ENCODE peak calls at places on chromosome 12, in five cellular contexts. U, E, G, H and Y are unnamed samples.

GRCh38 chr12:76633415-76633814 is 73.8 kb upstream of the OSBPL8 start:
- DNase-seq in G (no peak), H (no peak), E (no peak), U (no peak), Y (no peak)

GRCh38 chr12:42090899-42091298 is 53.8 kb downstream of the GXYLT1 start:
- DNase-seq in H (no peak), E (no peak), U (peak; percentile 11), G (peak; percentile 66), Y (no peak)

GRCh38 chr12:56020437-56021189 is at the start of gene IKZF4:
- DNase-seq in G (peak; percentile 48), E (no peak), U (no peak), H (no peak), Y (no peak)

GRCh38 chr12:78248321-78248720 is 417.6 kb downstream of the NAV3 start:
- DNase-seq in G (no peak), U (no peak), E (no peak), H (no peak), Y (no peak)

GRCh38 chr12:104291867-104292524 is 11.5 kb upstream of the EID3 start:
- DNase-seq in H (no peak), U (no peak), G (no peak), E (no peak), Y (no peak)

GRCh38 chr12:50211392-50212070 is 44.4 kb upstream of the CERS5 start:
- DNase-seq in H (no peak), U (no peak), G (no peak), E (no peak), Y (no peak)

GRCh38 chr12:54870617-54871016 is 16.3 kb downstream of the MUCL1 start:
- DNase-seq in H (no peak), G (no peak), U (no peak), E (no peak), Y (no peak)

GRCh38 chr12:65533177-65533883 is 254.8 kb downstream of the MSRB3 start:
- DNase-seq in G (peak; percentile 52), E (no peak), H (no peak), U (no peak), Y (no peak)

GRCh38 chr12:30329281-30329680 is 366.4 kb downstream of the IPO8 start:
- DNase-seq in H (no peak), G (no peak), U (no peak), E (no peak), Y (no peak)

GRCh38 chr12:92080390-92081285 is 65.0 kb downstream of the BTG1 start:
- DNase-seq in E (no peak), G (peak; percentile 90), U (no peak), H (no peak), Y (no peak)

GRCh38 chr12:131895640-131896079 is 1.2 kb downstream of the ULK1 start:
- DNase-seq in G (no peak), H (no peak), E (no peak), U (no peak), Y (no peak)

GRCh38 chr12:33438890-33439586 is 581 bp downstream of the SYT10 start:
- DNase-seq in U (no peak), G (no peak), E (no peak), H (no peak), Y (no peak)

GRCh38 chr12:24012528-24012927 is 63.1 kb upstream of the SOX5 start:
- DNase-seq in E (no peak), H (no peak), U (no peak), G (peak; percentile 23), Y (no peak)

GRCh38 chr12:58540480-58541299 is 379.6 kb downstream of the LRIG3 start:
- DNase-seq in H (peak; percentile 36), U (peak; percentile 85), E (no peak), G (peak; percentile 91), Y (peak; percentile 61)

GRCh38 chr12:51417826-51418225 is 6.8 kb upstream of the SLC4A8 start:
- DNase-seq in U (no peak), G (no peak), E (no peak), H (no peak), Y (no peak)

GRCh38 chr12:26721800-26722199 is 111.2 kb downstream of the ITPR2 start:
- DNase-seq in H (no peak), U (no peak), G (no peak), E (no peak), Y (no peak)

GRCh38 chr12:52291267-52291935 is at the start of gene KRT81:
- DNase-seq in U (no peak), E (no peak), H (no peak), G (no peak), Y (no peak)

GRCh38 chr12:121915841-121916321 is 2.5 kb upstream of the CFAP251 start:
- DNase-seq in G (peak; percentile 68), H (no peak), U (no peak), E (no peak), Y (no peak)

GRCh38 chr12:132084681-132085635 is 59.2 kb downstream of the DDX51 start:
- DNase-seq in U (no peak), E (peak; percentile 26), H (peak; percentile 77), G (peak; percentile 33), Y (peak; percentile 74)

GRCh38 chr12:127013222-127013621 is 1253.7 kb upstream of the TMEM132C start:
- DNase-seq in E (no peak), G (no peak), H (no peak), U (no peak), Y (no peak)

GRCh38 chr12:49874142-49874897 is 29.4 kb downstream of the FAIM2 start:
- DNase-seq in U (no peak), G (peak; percentile 21), H (no peak), E (no peak), Y (no peak)

GRCh38 chr12:4604684-4605193 is 42.7 kb downstream of the DYRK4 start:
- DNase-seq in G (peak; percentile 85), E (peak; percentile 79), U (peak; percentile 68), H (peak; percentile 77), Y (peak; percentile 86)

GRCh38 chr12:110641512-110641911 is 27.6 kb downstream of the TCTN1 start:
- DNase-seq in G (peak; percentile 23), H (no peak), U (no peak), E (no peak), Y (no peak)

GRCh38 chr12:116582610-116583009 is 23.4 kb downstream of the MAP1LC3B2 start:
- DNase-seq in H (no peak), G (peak; percentile 15), U (no peak), E (no peak), Y (no peak)

GRCh38 chr12:120439646-120440247 is 1.8 kb downstream of the COX6A1 start:
- DNase-seq in U (no peak), G (peak; percentile 54), E (peak; percentile 80), H (peak; percentile 64), Y (peak; percentile 57)

DNA sequence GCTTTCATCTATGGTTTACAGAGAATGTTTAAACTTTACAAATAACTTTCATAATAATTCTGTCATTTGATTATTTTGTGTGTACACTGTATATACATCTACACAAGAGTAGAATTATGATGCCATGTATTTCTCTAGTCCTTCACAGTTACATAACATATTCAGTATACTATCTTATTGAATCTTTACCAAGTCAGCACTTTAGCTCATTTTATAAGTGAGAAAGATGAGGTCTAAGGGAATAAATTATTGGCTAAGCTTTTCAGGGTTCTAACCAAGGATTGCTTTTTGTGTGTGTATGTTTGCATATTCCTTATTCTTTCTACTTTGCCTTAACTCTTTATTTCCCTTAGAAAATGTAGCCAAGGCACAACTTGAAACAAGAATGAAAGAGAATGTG is 84.3 kb upstream of the PTPRQ start:
- DNase-seq in U (no peak), E (no peak), G (no peak), H (no peak), Y (no peak)
- H3K27ac ChIP-seq in U (no peak overlapping the region), E (no peak overlapping the region), G (no peak overlapping the region), H (no peak overlapping the region), Y (no peak overlapping the region)

GRCh38 chr12:47736216-47736615 is 10.9 kb upstream of the ENDOU start:
- DNase-seq in E (no peak), H (peak; percentile 27), G (no peak), U (no peak), Y (no peak)
- H3K27ac ChIP-seq in E (no peak overlapping the region), H (peak overlapping the region; percentile 52), G (no peak overlapping the region), U (peak overlapping the region; percentile 65), Y (peak overlapping the region; percentile 79)

GRCh38 chr12:955923-956322 is 6.4 kb upstream of the RAD52 start:
- DNase-seq in G (no peak), E (no peak), U (no peak), H (no peak), Y (no peak)

GRCh38 chr12:953776-954175 is 4.3 kb upstream of the RAD52 start:
- DNase-seq in U (no peak), E (no peak), G (peak; percentile 68), H (no peak), Y (no peak)

GRCh38 chr12:954736-955135 is 5.2 kb upstream of the RAD52 start:
- DNase-seq in H (no peak), G (no peak), U (no peak), E (no peak), Y (no peak)

GRCh38 chr12:958449-959123 is 9.1 kb upstream of the RAD52 start:
- DNase-seq in U (no peak), G (no peak), E (no peak), H (no peak), Y (no peak)
- H3K27ac ChIP-seq in U (no peak overlapping the region), G (no peak overlapping the region), E (no peak overlapping the region), H (no peak overlapping the region), Y (no peak overlapping the region)

DNA sequence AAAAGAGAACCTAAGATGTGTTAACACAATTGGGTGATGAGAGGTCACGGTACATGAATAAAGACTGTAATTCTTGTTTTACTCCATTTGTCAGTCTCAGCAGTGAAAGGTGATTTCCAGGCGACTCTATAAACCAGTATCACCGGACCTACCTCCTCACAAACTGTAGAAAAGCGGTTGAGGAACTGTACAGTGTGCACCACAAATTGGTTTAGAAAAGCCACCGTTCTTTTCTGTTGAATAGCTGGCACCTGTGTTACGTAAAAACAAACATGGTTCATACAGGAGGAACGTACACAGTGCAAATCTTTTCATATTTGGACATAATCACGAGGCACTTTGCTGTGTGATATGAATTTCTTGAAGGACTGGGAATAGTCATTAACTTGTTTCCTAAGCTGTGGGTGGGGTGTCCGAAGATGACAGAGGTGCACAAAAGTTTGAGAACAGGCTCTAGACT is 665 bp downstream of the WASHC3 start:
- DNase-seq in H (no peak), U (no peak), G (peak; percentile 1), E (no peak), Y (no peak)
- H3K27ac ChIP-seq in H (peak overlapping the region; percentile 79), U (peak overlapping the region; percentile 25), G (peak overlapping the region; percentile 75), E (peak overlapping the region; percentile 90), Y (peak overlapping the region; percentile 91)

GRCh38 chr12:95114766-95115450 is 41.5 kb upstream of the NR2C1 start:
- DNase-seq in U (no peak), H (no peak), E (no peak), G (peak; percentile 21), Y (no peak)

GRCh38 chr12:95115641-95116040 is 42.2 kb upstream of the NR2C1 start:
- DNase-seq in U (no peak), G (no peak), H (no peak), E (no peak), Y (no peak)

GRCh38 chr12:95117178-95117599 is 43.8 kb upstream of the NR2C1 start:
- DNase-seq in U (peak; percentile 47), H (peak; percentile 33), G (peak; percentile 75), E (peak; percentile 67), Y (peak; percentile 66)

GRCh38 chr12:95116773-95117172 is 43.4 kb upstream of the NR2C1 start:
- DNase-seq in G (no peak), E (no peak), U (no peak), H (no peak), Y (no peak)

DNA sequence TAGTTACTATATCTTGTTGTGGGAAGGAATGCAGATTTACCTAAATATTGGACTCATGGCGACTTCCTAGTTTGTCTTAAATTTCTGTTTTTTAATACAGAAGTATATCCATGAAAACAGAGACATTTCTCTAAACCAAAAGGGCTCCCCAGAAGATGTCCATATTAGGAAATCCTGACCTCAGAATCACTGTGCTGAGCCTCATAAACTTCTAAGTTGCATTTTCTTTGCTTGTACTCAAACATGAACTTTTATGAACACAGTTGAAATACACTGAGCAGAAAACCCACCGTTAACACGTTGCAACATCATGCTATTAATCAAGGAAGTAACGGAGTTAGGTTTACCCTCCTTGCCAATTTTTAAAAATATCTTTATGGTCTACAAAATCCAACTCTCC is 42.9 kb upstream of the NR2C1 start:
- DNase-seq in U (no peak), E (no peak), G (no peak), H (no peak), Y (no peak)
- H3K27ac ChIP-seq in U (no peak overlapping the region), E (no peak overlapping the region), G (no peak overlapping the region), H (peak overlapping the region; percentile 14), Y (peak overlapping the region; percentile 60)